ENCODE peak calls at places on chromosome 4, in six cellular contexts. P, O, W, A, F and R are unnamed samples. For H3K27me3, the result is how much of the 10 kb centered on the place peaks cover.

GRCh38 chr4:75429208-75429607 is 85.0 kb downstream of the RCHY1 start:
- DNase-seq in O (no peak), A (no peak), F (no peak), W (no peak), P (no peak), R (no peak)

GRCh38 chr4:878796-879729 is 53.1 kb downstream of the GAK start:
- DNase-seq in A (no peak), W (no peak), P (no peak), O (no peak), F (no peak), R (no peak)

GRCh38 chr4:42865572-42866189 is 26.8 kb upstream of the GRXCR1 start:
- DNase-seq in A (peak), P (no peak), W (peak), F (peak), O (peak), R (peak)

GRCh38 chr4:91471280-91471679 is 832.5 kb upstream of the GRID2 start:
- DNase-seq in F (no peak), P (no peak), A (no peak), W (no peak), O (no peak), R (no peak)

GRCh38 chr4:87260477-87260876 is 40.1 kb upstream of the KLHL8 start:
- DNase-seq in O (no peak), A (no peak), F (no peak), W (no peak), P (no peak), R (no peak)

GRCh38 chr4:145075742-145076472 is 22.1 kb downstream of the ANAPC10 start:
- DNase-seq in W (no peak), P (no peak), O (no peak), F (no peak), A (no peak), R (no peak)

GRCh38 chr4:104500452-104500851 is 5.8 kb upstream of the CXXC4 start:
- DNase-seq in O (no peak), A (no peak), P (no peak), F (peak), W (no peak), R (no peak)

GRCh38 chr4:83724488-83725060 is 188.7 kb downstream of the GPAT3 start:
- DNase-seq in W (no peak), P (no peak), F (no peak), O (no peak), A (no peak), R (no peak)

GRCh38 chr4:112183252-112183651 is 38.0 kb downstream of the FAM241A start:
- DNase-seq in W (no peak), A (no peak), P (no peak), F (no peak), O (no peak), R (no peak)

GRCh38 chr4:118904935-118905334 is 16.3 kb downstream of the SYNPO2 start:
- DNase-seq in F (no peak), P (no peak), A (no peak), O (no peak), W (no peak), R (no peak)

GRCh38 chr4:186726440-186727148 is 2.9 kb upstream of the FAT1 start:
- DNase-seq in W (peak), O (peak), F (peak), A (peak), P (peak), R (no peak)

GRCh38 chr4:4384837-4385236 is 2.1 kb upstream of the NSG1 start:
- DNase-seq in A (no peak), O (no peak), F (no peak), W (no peak), P (no peak), R (no peak)

GRCh38 chr4:120056249-120056648 is 10.4 kb downstream of the MAD2L1 start:
- DNase-seq in W (no peak), P (no peak), A (no peak), O (no peak), F (no peak), R (no peak)

GRCh38 chr4:134948110-134948642 is 746.6 kb upstream of the PABPC4L start:
- DNase-seq in A (no peak), W (no peak), O (no peak), F (no peak), P (no peak), R (no peak)

GRCh38 chr4:118811008-118811764 is 24.7 kb downstream of the SEC24D start:
- DNase-seq in P (no peak), A (no peak), W (no peak), O (no peak), F (no peak), R (no peak)

GRCh38 chr4:83677656-83678055 is 141.7 kb downstream of the GPAT3 start:
- DNase-seq in P (no peak), O (no peak), W (no peak), F (no peak), A (no peak), R (no peak)

GRCh38 chr4:996030-996993 is 3.1 kb upstream of the SLC26A1 start:
- DNase-seq in O (no peak), W (no peak), A (no peak), P (no peak), F (no peak), R (no peak)

GRCh38 chr4:121212801-121213200 is 48.7 kb upstream of the TNIP3 start:
- DNase-seq in O (no peak), F (no peak), A (no peak), W (no peak), P (no peak), R (no peak)

GRCh38 chr4:53545238-53545637 is 46.0 kb downstream of the LNX1 start:
- DNase-seq in P (no peak), F (no peak), W (no peak), O (no peak), A (no peak), R (no peak)

DNA sequence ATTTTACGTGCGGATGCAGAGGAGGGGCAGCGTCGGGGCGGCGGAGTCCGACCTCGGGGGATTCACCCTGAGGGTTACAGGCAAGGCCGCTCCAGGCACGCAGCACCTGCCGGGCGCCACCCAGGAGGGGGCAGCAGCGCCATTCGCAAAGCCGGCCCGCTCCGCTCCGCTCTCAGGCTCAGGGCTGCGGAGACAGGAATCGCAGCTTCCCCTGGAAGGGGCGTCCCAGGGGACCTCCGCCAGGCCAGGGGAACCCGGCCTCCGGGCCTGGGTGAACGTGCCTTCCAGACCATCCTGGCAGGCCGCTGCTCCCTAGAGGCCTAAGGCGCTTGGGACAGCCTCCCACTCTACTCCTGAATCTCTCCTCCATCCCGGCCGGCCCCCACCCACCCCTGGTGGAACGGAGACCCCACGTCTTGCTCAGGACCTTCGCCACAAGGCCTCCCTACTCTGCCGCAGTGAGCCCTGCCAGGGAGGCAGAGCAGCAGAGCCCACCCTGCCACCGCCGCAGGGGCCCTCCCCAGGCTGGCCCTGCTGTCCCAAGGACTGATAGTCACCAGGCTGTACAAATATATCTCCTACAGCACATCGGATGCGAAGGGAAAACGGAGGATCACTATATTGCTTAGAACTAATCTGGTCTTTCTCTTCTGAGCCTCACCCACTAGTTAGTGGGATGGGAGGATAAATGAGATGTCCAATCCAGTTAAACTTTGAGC is 114.9 kb downstream of the SMIM20 start:
- DNase-seq in F (peak), A (peak), P (peak), O (peak), W (peak), R (peak)
- H3K27ac ChIP-seq in F (no peak), A (no peak), P (no peak), O (no peak), W (peak), R (no peak)

GRCh38 chr4:20252656-20253271 is 1.1 kb downstream of the SLIT2 start:
- DNase-seq in P (peak), W (peak), F (peak), A (no peak), O (peak), R (no peak)
- H3K27me3 ChIP-seq in P (half or more), W (under half), F (under half), A (under half), O (under half), R (half or more)

GRCh38 chr4:159447296-159447695 is 344.4 kb downstream of the RAPGEF2 start:
- DNase-seq in F (no peak), P (no peak), A (no peak), O (no peak), W (no peak), R (no peak)

GRCh38 chr4:159444668-159445067 is 341.8 kb downstream of the RAPGEF2 start:
- DNase-seq in O (no peak), F (no peak), P (no peak), W (no peak), A (no peak), R (no peak)

GRCh38 chr4:159443975-159444374 is 341.1 kb downstream of the RAPGEF2 start:
- DNase-seq in F (no peak), O (no peak), A (no peak), P (no peak), W (no peak), R (no peak)

GRCh38 chr4:159446266-159446976 is 343.5 kb downstream of the RAPGEF2 start:
- DNase-seq in P (no peak), O (peak), A (peak), W (no peak), F (peak), R (no peak)

GRCh38 chr4:159445671-159446070 is 342.8 kb downstream of the RAPGEF2 start:
- DNase-seq in W (no peak), F (no peak), P (no peak), O (no peak), A (no peak), R (no peak)
- TF ChIP-seq CTCF in W (no peak), F (no peak), P (no peak), O (no peak), A (no peak), R (no peak)

DNA sequence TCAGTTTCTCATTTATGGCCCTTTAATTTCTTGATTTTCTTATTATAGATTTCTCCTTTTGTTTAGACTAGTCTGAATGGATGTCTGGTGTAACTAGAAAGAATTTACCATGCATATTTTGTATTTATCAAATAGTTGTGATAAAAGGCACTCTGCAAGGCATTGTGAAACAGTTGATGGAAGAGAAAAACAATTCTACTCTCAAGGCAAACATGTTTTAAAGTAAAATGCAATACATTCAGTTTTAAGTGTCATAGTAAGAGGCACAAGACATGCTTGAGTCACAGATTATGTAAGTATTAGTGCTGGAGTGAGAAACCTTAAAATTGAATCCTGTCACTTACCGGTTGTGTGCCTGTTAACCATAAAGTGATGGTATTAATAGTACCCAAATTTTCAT is 283.3 kb upstream of the DKK2 start:
- DNase-seq in F (no peak), O (no peak), A (no peak), P (no peak), W (no peak), R (no peak)
- H3K27ac ChIP-seq in F (no peak), O (no peak), A (no peak), P (no peak), W (no peak), R (no peak)

GRCh38 chr4:188282620-188283232 is 143.5 kb downstream of the TRIML1 start:
- DNase-seq in F (no peak), W (no peak), A (no peak), P (no peak), O (no peak), R (no peak)
- H3K27me3 ChIP-seq in F (under half), W (under half), A (under half), P (under half), O (under half), R (under half)

GRCh38 chr4:21512351-21512750 is 436.2 kb downstream of the KCNIP4 start:
- DNase-seq in W (no peak), A (no peak), O (no peak), P (no peak), F (no peak), R (no peak)

GRCh38 chr4:21507439-21507838 is 441.1 kb downstream of the KCNIP4 start:
- DNase-seq in P (no peak), F (no peak), A (no peak), O (no peak), W (no peak), R (no peak)
- TF ChIP-seq CTCF in P (no peak), F (no peak), A (no peak), O (no peak), W (no peak), R (no peak)

GRCh38 chr4:38990241-38990640 is 42.0 kb downstream of the TMEM156 start:
- DNase-seq in P (no peak), W (no peak), A (no peak), F (no peak), O (no peak), R (no peak)
- H3K27ac ChIP-seq in P (no peak), W (no peak), A (no peak), F (no peak), O (no peak), R (no peak)